ENCODE peak calls at places on chromosomes 6 and 20, in nine cellular contexts. H is neural crest cell, O is brain microvascular endothelial cell, G is tibial nerve, K is WERI-Rb-1, E is fibroblast of lung, I is ascending aorta, Z is GM10248, B is PC-3. J is an unnamed sample.

GRCh38 chr6:50720623-50721022 is 7.3 kb downstream of the TFAP2D start:
- DNase-seq in H (no peak), O (peak; percentile 1), G (no peak), K (no peak), E (no peak), I (no peak), Z (no peak), B (peak; percentile 37), J (no peak)

GRCh38 chr6:163398796-163399195 is 15.7 kb upstream of the QKI start:
- DNase-seq in H (no peak), O (no peak), G (no peak), K (no peak), E (peak; percentile 42), I (peak; percentile 26), Z (no peak), B (no peak), J (no peak)

GRCh38 chr6:32432050-32432450 is 7.6 kb upstream of the HLA-DRA start:
- DNase-seq in H (no peak), O (no peak), G (no peak), K (no peak), E (peak; percentile 56), I (no peak), Z (peak; percentile 29), B (peak; percentile 51), J (no peak)

GRCh38 chr6:21587925-21588811 is 5.4 kb upstream of the SOX4 start:
- DNase-seq in H (peak; percentile 63), O (peak; percentile 63), G (no peak), K (peak; percentile 93), E (peak; percentile 68), I (no peak), Z (peak; percentile 53), B (peak; percentile 54), J (no peak)

GRCh38 chr20:23298926-23299672 is 51.5 kb upstream of the NXT1 start:
- DNase-seq in H (no peak), O (peak; percentile 20), G (no peak), K (no peak), E (no peak), I (no peak), Z (no peak), B (no peak), J (no peak)

GRCh38 chr6:45645302-45645701 is 267.6 kb upstream of the SUPT3H start:
- DNase-seq in H (no peak), O (no peak), G (no peak), K (no peak), E (no peak), I (no peak), Z (peak; percentile 32), B (no peak), J (no peak)

GRCh38 chr20:8234580-8234979 is 102.5 kb downstream of the PLCB1 start:
- DNase-seq in H (no peak), O (no peak), G (no peak), K (no peak), E (no peak), I (no peak), Z (no peak), B (no peak), J (no peak)

GRCh38 chr6:139475231-139475630 is 100.8 kb upstream of the CITED2 start:
- DNase-seq in H (no peak), O (no peak), G (no peak), K (no peak), E (no peak), I (no peak), Z (no peak), B (no peak), J (no peak)

GRCh38 chr20:24986436-24987015 is 6.0 kb downstream of the APMAP start:
- DNase-seq in H (no peak), O (no peak), G (no peak), K (no peak), E (no peak), I (no peak), Z (no peak), B (no peak), J (peak; percentile 49)

GRCh38 chr6:146946559-146946958 is 257.7 kb upstream of the STXBP5 start:
- DNase-seq in H (no peak), O (no peak), G (no peak), K (no peak), E (no peak), I (no peak), Z (no peak), B (no peak), J (no peak)

GRCh38 chr20:32455901-32456701 is 98.0 kb downstream of the ASXL1 start:
- DNase-seq in H (no peak), O (no peak), G (no peak), K (no peak), E (no peak), I (no peak), Z (no peak), B (no peak), J (no peak)

GRCh38 chr6:118468682-118469465 is 79.2 kb upstream of the PLN start:
- DNase-seq in H (no peak), O (peak; percentile 37), G (no peak), K (no peak), E (peak; percentile 42), I (no peak), Z (no peak), B (peak; percentile 85), J (no peak)

GRCh38 chr6:42113929-42114636 is 28.3 kb downstream of the C6orf132 start:
- DNase-seq in H (no peak), O (no peak), G (no peak), K (no peak), E (no peak), I (no peak), Z (no peak), B (peak; percentile 85), J (no peak)

GRCh38 chr6:57173056-57173885 is 1.1 kb downstream of the BAG2 start:
- DNase-seq in H (no peak), O (no peak), G (no peak), K (peak; percentile 34), E (peak; percentile 39), I (no peak), Z (peak; percentile 25), B (peak; percentile 53), J (no peak)

GRCh38 chr6:148027201-148027600 is 315.4 kb upstream of the SASH1 start:
- DNase-seq in H (no peak), O (no peak), G (no peak), K (no peak), E (no peak), I (no peak), Z (no peak), B (peak; percentile 24), J (no peak)

DNA sequence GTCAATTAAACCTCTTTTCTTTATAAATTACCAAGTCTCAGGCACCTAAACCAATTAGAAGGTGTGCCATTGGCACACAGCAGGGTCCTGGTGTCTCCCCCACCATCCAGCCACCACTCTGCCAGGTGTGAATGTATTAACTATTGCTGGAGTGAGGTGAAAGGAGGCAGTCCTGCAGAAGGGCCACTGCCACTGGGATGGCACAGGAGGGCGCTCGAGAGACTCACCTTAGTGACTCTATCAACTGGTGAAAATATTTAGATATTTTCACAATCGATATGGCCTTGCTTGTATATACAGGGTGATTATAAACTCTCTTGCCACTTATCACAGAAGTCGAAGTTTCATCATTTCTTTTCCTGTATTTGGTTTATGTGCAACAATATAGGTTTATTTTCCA is 145.6 kb upstream of the ESR1 start:
- DNase-seq in H (no peak), O (no peak), G (no peak), K (peak; percentile 28), E (no peak), I (no peak), Z (no peak), B (peak; percentile 10), J (no peak)
- TF ChIP-seq CTCF in H (peak; percentile 18), O (peak; percentile 48), G (no peak), K (peak; percentile 47), E (no peak), I (no peak), Z (no peak), B (peak; percentile 52), J (no peak)

GRCh38 chr6:1893470-1894130 is 283.9 kb downstream of the FOXC1 start:
- DNase-seq in H (no peak), O (no peak), G (no peak), K (no peak), E (peak; percentile 25), I (no peak), Z (no peak), B (peak; percentile 12), J (no peak)
- TF ChIP-seq CTCF in H (peak; percentile 44), O (peak; percentile 43), G (no peak), K (no peak), E (peak; percentile 34), I (peak; percentile 17), Z (no peak), B (peak; percentile 48), J (peak; percentile 38)

DNA sequence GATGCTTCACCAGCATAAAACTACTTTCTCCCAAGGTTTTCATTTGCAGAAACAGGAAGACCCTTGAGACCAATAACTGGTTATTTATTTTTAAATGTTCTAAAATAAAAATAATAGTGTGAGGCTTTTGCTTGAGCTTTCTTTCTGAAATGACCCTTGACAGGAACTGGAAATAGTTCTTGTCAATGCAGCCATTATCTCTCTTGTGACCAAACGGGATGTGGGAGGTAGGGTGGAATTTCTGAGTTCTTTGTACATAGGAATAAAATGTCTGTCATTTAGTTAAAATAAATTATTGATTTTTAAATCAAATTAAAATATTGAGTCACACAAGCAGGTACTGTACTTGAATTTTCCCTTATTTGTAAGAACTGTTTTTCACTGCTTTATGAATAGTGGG is 110.2 kb upstream of the CCN2 start:
- DNase-seq in H (no peak), O (no peak), G (no peak), K (no peak), E (no peak), I (no peak), Z (no peak), B (no peak), J (no peak)
- TF ChIP-seq CTCF in H (no peak), O (no peak), G (no peak), K (no peak), E (no peak), I (no peak), Z (no peak), B (no peak), J (no peak)

GRCh38 chr6:94251878-94252277 is 832.5 kb upstream of the EPHA7 start:
- DNase-seq in H (no peak), O (no peak), G (no peak), K (no peak), E (no peak), I (no peak), Z (no peak), B (no peak), J (no peak)

GRCh38 chr6:94254689-94255088 is 835.3 kb upstream of the EPHA7 start:
- DNase-seq in H (no peak), O (peak; percentile 18), G (no peak), K (no peak), E (peak; percentile 39), I (no peak), Z (no peak), B (peak; percentile 5), J (no peak)
- TF ChIP-seq CTCF in H (peak; percentile 66), O (peak; percentile 40), G (no peak), K (peak; percentile 35), E (peak; percentile 30), I (no peak), Z (peak; percentile 6), B (peak; percentile 32), J (peak; percentile 76)

GRCh38 chr6:25138024-25138696 is 141.0 kb upstream of the CARMIL1 start:
- DNase-seq in H (no peak), O (peak; percentile 67), G (no peak), K (no peak), E (peak; percentile 85), I (no peak), Z (peak; percentile 63), B (peak; percentile 54), J (no peak)
- TF ChIP-seq CTCF in H (no peak), O (peak; percentile 40), G (peak; percentile 37), K (no peak), E (peak; percentile 47), I (no peak), Z (peak; percentile 20), B (no peak), J (peak; percentile 32)